ENCODE peak calls at places on chromosomes 5 and 9, in five cellular contexts. One of them, this sample, is unnamed.

GRCh38 chr9:95316274-95316673 is 1.2 kb downstream of the FANCC start:
- DNase-seq in K562: peak
- DNase-seq in HepG2: no peak
- DNase-seq in GM12878: no peak
- DNase-seq in IMR-90: no peak
- DNase-seq in this sample: no peak

GRCh38 chr9:69532359-69532758 is 139.8 kb downstream of the APBA1 start:
- DNase-seq in IMR-90: peak
- DNase-seq in K562: no peak
- DNase-seq in HepG2: no peak
- DNase-seq in GM12878: no peak
- DNase-seq in this sample: peak

GRCh38 chr5:1371602-1372342 is 26.9 kb upstream of the CLPTM1L start:
- DNase-seq in GM12878: no peak
- DNase-seq in HepG2: no peak
- DNase-seq in IMR-90: no peak
- DNase-seq in K562: no peak
- DNase-seq in this sample: no peak

GRCh38 chr5:38551020-38552017 is 5.1 kb downstream of the LIFR start:
- DNase-seq in K562: peak
- DNase-seq in HepG2: peak
- DNase-seq in IMR-90: peak
- DNase-seq in GM12878: no peak
- DNase-seq in this sample: peak

GRCh38 chr9:112380771-112381181 is 868 bp downstream of the HSDL2 start:
- DNase-seq in GM12878: peak
- DNase-seq in HepG2: peak
- DNase-seq in IMR-90: peak
- DNase-seq in K562: peak
- DNase-seq in this sample: peak

GRCh38 chr9:1837453-1838084 is 177.6 kb upstream of the SMARCA2 start:
- DNase-seq in K562: peak
- DNase-seq in GM12878: peak
- DNase-seq in HepG2: peak
- DNase-seq in IMR-90: peak
- DNase-seq in this sample: peak

GRCh38 chr5:130135506-130135905 is 231.2 kb downstream of the CHSY3 start:
- DNase-seq in K562: no peak
- DNase-seq in IMR-90: peak
- DNase-seq in HepG2: no peak
- DNase-seq in GM12878: no peak
- DNase-seq in this sample: no peak

GRCh38 chr9:77981332-77981731 is 50.3 kb downstream of the GNAQ start:
- DNase-seq in K562: peak
- DNase-seq in GM12878: no peak
- DNase-seq in IMR-90: peak
- DNase-seq in HepG2: no peak
- DNase-seq in this sample: no peak

GRCh38 chr5:88883566-88884434 is 816 bp upstream of the MEF2C start:
- DNase-seq in HepG2: no peak
- DNase-seq in K562: peak
- DNase-seq in IMR-90: peak
- DNase-seq in GM12878: no peak
- DNase-seq in this sample: peak

GRCh38 chr5:143759368-143760136 is 52.4 kb upstream of the HMHB1 start:
- DNase-seq in GM12878: no peak
- DNase-seq in K562: no peak
- DNase-seq in IMR-90: peak
- DNase-seq in HepG2: no peak
- DNase-seq in this sample: no peak

GRCh38 chr5:151684690-151685361 is 1.9 kb downstream of the SPARC start:
- DNase-seq in K562: no peak
- DNase-seq in IMR-90: peak
- DNase-seq in HepG2: no peak
- DNase-seq in GM12878: no peak
- DNase-seq in this sample: no peak

GRCh38 chr5:141521244-141521781 is 32.4 kb downstream of the PCDHGC5 start:
- DNase-seq in GM12878: no peak
- DNase-seq in K562: peak
- DNase-seq in HepG2: peak
- DNase-seq in IMR-90: peak
- DNase-seq in this sample: no peak

GRCh38 chr9:15101046-15101445 is 190.8 kb upstream of the FREM1 start:
- DNase-seq in IMR-90: peak
- DNase-seq in K562: no peak
- DNase-seq in GM12878: no peak
- DNase-seq in HepG2: no peak
- DNase-seq in this sample: no peak

GRCh38 chr5:52822437-52822836 is 34.7 kb downstream of the ITGA1 start:
- DNase-seq in IMR-90: no peak
- DNase-seq in K562: no peak
- DNase-seq in HepG2: no peak
- DNase-seq in GM12878: no peak
- DNase-seq in this sample: no peak

GRCh38 chr5:32254987-32255900 is 57.5 kb downstream of the MTMR12 start:
- DNase-seq in GM12878: no peak
- DNase-seq in K562: no peak
- DNase-seq in HepG2: no peak
- DNase-seq in IMR-90: peak
- DNase-seq in this sample: no peak

GRCh38 chr5:59367791-59368394 is 525.6 kb downstream of the PDE4D start:
- DNase-seq in HepG2: peak
- DNase-seq in GM12878: no peak
- DNase-seq in IMR-90: peak
- DNase-seq in K562: no peak
- DNase-seq in this sample: peak

GRCh38 chr5:149627070-149627469 is 45.8 kb downstream of the ARHGEF37 start:
- DNase-seq in HepG2: no peak
- DNase-seq in K562: no peak
- DNase-seq in GM12878: no peak
- DNase-seq in IMR-90: no peak
- DNase-seq in this sample: no peak

GRCh38 chr9:89732295-89732951 is 127.6 kb downstream of the GADD45G start:
- DNase-seq in HepG2: no peak
- DNase-seq in IMR-90: no peak
- DNase-seq in K562: no peak
- DNase-seq in GM12878: no peak
- DNase-seq in this sample: no peak

GRCh38 chr5:39501403-39501802 is 76.6 kb upstream of the DAB2 start:
- DNase-seq in GM12878: no peak
- DNase-seq in IMR-90: peak
- DNase-seq in HepG2: no peak
- DNase-seq in K562: no peak
- DNase-seq in this sample: no peak

GRCh38 chr9:115146581-115147021 is 28.6 kb upstream of the TNC start:
- DNase-seq in IMR-90: peak
- DNase-seq in HepG2: no peak
- DNase-seq in GM12878: no peak
- DNase-seq in K562: no peak
- DNase-seq in this sample: no peak

GRCh38 chr5:86795659-86796058 is 177.9 kb downstream of the COX7C start:
- DNase-seq in IMR-90: no peak
- DNase-seq in HepG2: no peak
- DNase-seq in GM12878: no peak
- DNase-seq in K562: no peak
- DNase-seq in this sample: no peak

GRCh38 chr9:136854113-136854841 is 2.1 kb downstream of the MAMDC4 start:
- DNase-seq in HepG2: no peak
- DNase-seq in IMR-90: no peak
- DNase-seq in K562: no peak
- DNase-seq in GM12878: no peak
- DNase-seq in this sample: no peak

GRCh38 chr5:80082731-80083114 is 47.6 kb downstream of the THBS4 start:
- DNase-seq in IMR-90: peak
- DNase-seq in GM12878: no peak
- DNase-seq in K562: peak
- DNase-seq in HepG2: no peak
- DNase-seq in this sample: peak

GRCh38 chr9:84711936-84712335 is 42.4 kb downstream of the NTRK2 start:
- DNase-seq in K562: no peak
- DNase-seq in GM12878: no peak
- DNase-seq in HepG2: no peak
- DNase-seq in IMR-90: no peak
- DNase-seq in this sample: peak

GRCh38 chr9:3794005-3794404 is 268.2 kb upstream of the RFX3 start:
- DNase-seq in HepG2: peak
- DNase-seq in GM12878: no peak
- DNase-seq in IMR-90: peak
- DNase-seq in K562: no peak
- DNase-seq in this sample: no peak

GRCh38 chr5:61840354-61840753 is 465.7 kb upstream of the KIF2A start:
- DNase-seq in HepG2: no peak
- DNase-seq in K562: no peak
- DNase-seq in GM12878: no peak
- DNase-seq in IMR-90: no peak
- DNase-seq in this sample: no peak

GRCh38 chr5:179346875-179347274 is 1.6 kb upstream of the ADAMTS2 start:
- DNase-seq in GM12878: no peak
- DNase-seq in K562: no peak
- DNase-seq in HepG2: no peak
- DNase-seq in IMR-90: no peak
- DNase-seq in this sample: no peak

GRCh38 chr9:79692857-79693571 is 121.2 kb downstream of the TLE4 start:
- DNase-seq in GM12878: no peak
- DNase-seq in IMR-90: peak
- DNase-seq in K562: no peak
- DNase-seq in HepG2: no peak
- DNase-seq in this sample: no peak

GRCh38 chr5:132458226-132458560 is 32.4 kb downstream of the IRF1 start:
- DNase-seq in GM12878: no peak
- DNase-seq in K562: no peak
- DNase-seq in HepG2: no peak
- DNase-seq in IMR-90: peak
- DNase-seq in this sample: no peak

GRCh38 chr9:112754578-112754977 is 4.0 kb downstream of the SNX30 start:
- DNase-seq in GM12878: no peak
- DNase-seq in HepG2: no peak
- DNase-seq in IMR-90: peak
- DNase-seq in K562: no peak
- DNase-seq in this sample: no peak

GRCh38 chr5:160470437-160471341 is 49.0 kb downstream of the PTTG1 start:
- DNase-seq in K562: no peak
- DNase-seq in HepG2: no peak
- DNase-seq in GM12878: no peak
- DNase-seq in IMR-90: peak
- DNase-seq in this sample: no peak

GRCh38 chr9:136403915-136404800 is 4.2 kb upstream of the SNAPC4 start:
- DNase-seq in GM12878: peak
- DNase-seq in HepG2: no peak
- DNase-seq in IMR-90: no peak
- DNase-seq in K562: no peak
- DNase-seq in this sample: no peak

GRCh38 chr5:52725781-52726180 is 61.9 kb upstream of the ITGA1 start:
- DNase-seq in HepG2: no peak
- DNase-seq in GM12878: no peak
- DNase-seq in K562: no peak
- DNase-seq in IMR-90: no peak
- DNase-seq in this sample: no peak

GRCh38 chr5:170523129-170523497 is 19.3 kb downstream of the KCNIP1 start:
- DNase-seq in K562: no peak
- DNase-seq in HepG2: no peak
- DNase-seq in GM12878: no peak
- DNase-seq in IMR-90: no peak
- DNase-seq in this sample: peak

GRCh38 chr5:170524576-170524975 is 20.8 kb downstream of the KCNIP1 start:
- DNase-seq in K562: no peak
- DNase-seq in GM12878: no peak
- DNase-seq in IMR-90: no peak
- DNase-seq in HepG2: no peak
- DNase-seq in this sample: no peak

GRCh38 chr5:170520319-170520718 is 16.5 kb downstream of the KCNIP1 start:
- DNase-seq in IMR-90: no peak
- DNase-seq in K562: no peak
- DNase-seq in HepG2: no peak
- DNase-seq in GM12878: no peak
- DNase-seq in this sample: no peak

GRCh38 chr5:170523830-170524229 is 20.0 kb downstream of the KCNIP1 start:
- DNase-seq in HepG2: no peak
- DNase-seq in K562: no peak
- DNase-seq in GM12878: no peak
- DNase-seq in IMR-90: no peak
- DNase-seq in this sample: no peak

GRCh38 chr5:170522211-170523128 is 18.6 kb downstream of the KCNIP1 start:
- DNase-seq in K562: no peak
- DNase-seq in IMR-90: no peak
- DNase-seq in HepG2: no peak
- DNase-seq in GM12878: no peak
- DNase-seq in this sample: no peak
- TF ChIP-seq MXI1 in K562: no peak
- TF ChIP-seq MXI1 in IMR-90: no peak
- TF ChIP-seq MXI1 in HepG2: no peak
- TF ChIP-seq MXI1 in GM12878: no peak
- TF ChIP-seq MXI1 in this sample: no peak

GRCh38 chr9:134800791-134801339 is 79.7 kb upstream of the FCN2 start:
- DNase-seq in GM12878: no peak
- DNase-seq in HepG2: no peak
- DNase-seq in IMR-90: no peak
- DNase-seq in K562: no peak
- DNase-seq in this sample: no peak
- TF ChIP-seq MXI1 in GM12878: no peak
- TF ChIP-seq MXI1 in HepG2: no peak
- TF ChIP-seq MXI1 in IMR-90: no peak
- TF ChIP-seq MXI1 in K562: no peak
- TF ChIP-seq MXI1 in this sample: no peak

DNA sequence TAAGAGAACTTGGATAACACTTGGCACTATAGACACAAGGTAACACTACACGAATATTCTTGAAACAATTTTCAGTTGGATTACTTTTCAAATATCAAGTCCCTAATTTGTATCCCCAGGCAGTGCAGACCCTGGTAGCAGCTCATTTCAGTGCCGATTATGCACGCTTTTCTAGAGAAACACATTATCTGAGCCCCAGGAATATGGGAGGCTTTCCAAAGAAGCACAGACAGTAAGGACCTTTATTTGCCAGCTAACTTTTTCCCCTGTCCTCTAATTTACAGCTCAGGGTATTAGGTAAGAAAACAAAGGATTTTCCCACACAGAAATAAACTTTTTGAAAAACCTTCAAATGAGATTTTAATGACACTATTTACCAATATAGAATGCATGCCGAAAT is 852.3 kb upstream of the DMAC1 start:
- DNase-seq in GM12878: no peak
- DNase-seq in K562: no peak
- DNase-seq in HepG2: no peak
- DNase-seq in IMR-90: no peak
- DNase-seq in this sample: no peak
- TF ChIP-seq MXI1 in GM12878: no peak
- TF ChIP-seq MXI1 in K562: no peak
- TF ChIP-seq MXI1 in HepG2: no peak
- TF ChIP-seq MXI1 in IMR-90: no peak
- TF ChIP-seq MXI1 in this sample: no peak

GRCh38 chr9:121698627-121699270 is 47.3 kb downstream of the DAB2IP start:
- DNase-seq in K562: no peak
- DNase-seq in HepG2: no peak
- DNase-seq in GM12878: no peak
- DNase-seq in IMR-90: no peak
- DNase-seq in this sample: peak
- TF ChIP-seq MXI1 in K562: no peak
- TF ChIP-seq MXI1 in HepG2: no peak
- TF ChIP-seq MXI1 in GM12878: no peak
- TF ChIP-seq MXI1 in IMR-90: no peak
- TF ChIP-seq MXI1 in this sample: peak

This sample was measured in SK-N-SH.